ENCODE peak calls at places on chromosomes 11 and 22, in five cellular contexts. R is RWPE2; I is CD4-positive, CD25-positive, alpha-beta regulatory T cell; H is Panc1; E is OCI-LY7. Z is an unnamed sample. For H3K4me1 and H3K36me3, the result is how much of the 10 kb centered on the place peaks cover.

GRCh38 chr11:34466802-34467488 is 28.2 kb downstream of the CAT start:
- DNase-seq in R (no peak), I (no peak), H (no peak), E (no peak), Z (no peak)

GRCh38 chr11:88280673-88281316 is 56.7 kb downstream of the CTSC start:
- DNase-seq in R (no peak), I (no peak), H (no peak), E (no peak), Z (no peak)

GRCh38 chr11:2689551-2690260 is 10.1 kb downstream of the KCNQ1OT1 start:
- DNase-seq in R (peak), I (no peak), H (no peak), E (peak), Z (no peak)

GRCh38 chr11:2940930-2941821 is 12.0 kb upstream of the PHLDA2 start:
- DNase-seq in R (no peak), I (no peak), H (no peak), E (no peak), Z (no peak)

GRCh38 chr11:44634401-44635281 is 69.2 kb downstream of the CD82 start:
- DNase-seq in R (peak), I (no peak), H (no peak), E (peak), Z (no peak)

GRCh38 chr11:27171391-27171790 is 130.8 kb downstream of the BBOX1 start:
- DNase-seq in R (no peak), I (no peak), H (no peak), E (no peak), Z (no peak)

GRCh38 chr22:37197451-37198289 is 9.6 kb upstream of the C1QTNF6 start:
- DNase-seq in R (peak), I (no peak), H (no peak), E (no peak), Z (no peak)

GRCh38 chr11:86481399-86481798 is 106.7 kb downstream of the CCDC81 start:
- DNase-seq in R (no peak), I (no peak), H (no peak), E (no peak), Z (no peak)

GRCh38 chr11:2592559-2593392 is 107.0 kb downstream of the KCNQ1OT1 start:
- DNase-seq in R (no peak), I (no peak), H (no peak), E (no peak), Z (no peak)

GRCh38 chr11:68264244-68264643 is 7.5 kb downstream of the C11orf24 start:
- DNase-seq in R (no peak), I (no peak), H (no peak), E (no peak), Z (no peak)

GRCh38 chr11:68267881-68268240 is 3.9 kb downstream of the C11orf24 start:
- DNase-seq in R (no peak), I (no peak), H (no peak), E (no peak), Z (no peak)

GRCh38 chr11:68264741-68265540 is 6.8 kb downstream of the C11orf24 start:
- DNase-seq in R (no peak), I (no peak), H (no peak), E (no peak), Z (no peak)

GRCh38 chr11:68266936-68267880 is 4.6 kb downstream of the C11orf24 start:
- DNase-seq in R (no peak), I (no peak), H (no peak), E (peak), Z (no peak)

DNA sequence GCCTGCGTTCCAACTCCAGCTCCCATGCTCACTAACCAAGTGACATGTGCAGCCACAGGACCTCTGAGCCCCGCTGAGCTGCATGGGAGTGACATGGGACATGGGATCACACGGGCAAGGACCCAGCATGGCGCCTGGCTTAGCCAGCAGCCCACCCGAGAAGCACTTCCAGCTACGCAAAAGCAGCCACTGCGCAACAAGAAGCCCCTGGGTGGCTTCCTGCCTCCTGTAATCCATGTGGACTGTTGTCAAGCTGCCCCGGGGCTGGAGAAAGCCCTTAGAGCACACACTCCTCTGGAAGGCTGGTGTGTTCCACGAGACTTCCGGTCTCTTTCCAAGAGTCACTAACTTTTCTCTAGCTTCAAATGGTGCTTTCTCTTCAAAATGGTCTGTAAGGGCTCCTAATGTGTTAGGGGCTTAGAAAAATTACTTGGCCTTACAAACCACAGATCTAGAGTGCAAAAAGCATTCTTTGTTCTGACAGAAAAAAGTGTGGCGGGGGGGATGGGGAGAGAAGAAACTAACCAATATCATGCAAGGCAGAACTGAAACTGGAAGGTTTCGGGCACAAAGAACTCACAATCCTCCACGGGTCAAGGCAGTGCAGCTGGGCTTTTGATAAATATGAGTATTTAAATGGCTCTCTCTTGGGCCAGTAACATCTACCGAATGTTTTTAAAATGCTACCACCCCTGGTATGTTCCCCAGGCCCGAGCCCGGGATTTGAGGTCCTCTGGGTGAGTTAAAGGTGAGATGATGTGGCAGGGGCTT is 5.5 kb downstream of the C11orf24 start:
- DNase-seq in R (no peak), I (no peak), H (no peak), E (peak), Z (no peak)
- H3K4me3 ChIP-seq in R (no peak), I (no peak), H (no peak), E (peak), Z (no peak)

GRCh38 chr11:102410382-102410784 is 42.2 kb downstream of the TMEM123 start:
- DNase-seq in R (no peak), I (no peak), H (no peak), E (no peak), Z (no peak)
- H3K4me1 ChIP-seq in R (under half), I (half or more), H (half or more), E (under half), Z (under half)

DNA sequence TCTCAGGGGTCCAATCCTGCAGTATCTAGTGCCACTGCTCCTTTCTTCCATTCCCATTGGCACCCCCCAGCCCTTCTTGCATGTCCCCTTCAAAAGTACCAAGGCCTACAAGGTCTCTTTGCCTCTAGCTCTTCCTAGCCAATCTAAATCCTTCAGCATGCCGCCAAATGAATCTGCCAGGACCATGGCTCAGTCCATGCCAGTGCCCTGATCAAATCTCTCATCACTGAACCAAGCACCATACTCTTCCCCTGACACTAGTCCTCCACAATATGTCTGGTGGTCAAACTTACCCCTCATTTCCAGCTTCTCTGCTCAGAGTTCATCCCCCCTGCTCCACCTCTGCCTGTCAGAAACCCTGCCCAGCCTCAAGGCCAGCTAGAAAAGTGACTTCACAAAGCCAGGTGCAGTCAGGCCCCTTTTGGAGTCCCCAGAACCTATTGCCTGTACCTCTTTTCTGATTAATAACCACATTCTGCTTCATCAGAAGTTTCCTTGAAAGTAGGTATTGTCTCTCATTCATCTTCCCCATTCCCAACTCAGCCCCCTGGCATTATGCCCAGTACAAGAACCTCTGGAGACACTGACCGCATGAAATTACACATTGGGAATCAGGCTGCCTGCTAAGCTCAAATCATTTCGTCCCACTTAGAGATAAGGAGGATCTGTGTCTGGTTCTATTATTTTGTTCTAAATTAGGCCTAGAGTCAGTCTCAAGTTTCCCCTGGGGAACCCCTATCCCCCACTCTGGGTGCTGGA is 11.4 kb downstream of the FEN1 start:
- DNase-seq in R (no peak), I (no peak), H (no peak), E (no peak), Z (no peak)
- H3K36me3 ChIP-seq in R (half or more), I (under half), H (under half), E (under half), Z (under half)

GRCh38 chr11:75523189-75523588 is 2.6 kb downstream of the GDPD5 start:
- DNase-seq in R (no peak), I (no peak), H (no peak), E (peak), Z (no peak)
- H3K4me3 ChIP-seq in R (no peak), I (peak), H (no peak), E (peak), Z (no peak)

GRCh38 chr11:128057786-128058395 is 529.5 kb downstream of the ETS1 start:
- DNase-seq in R (no peak), I (no peak), H (no peak), E (no peak), Z (no peak)

GRCh38 chr11:128054323-128054910 is 532.9 kb downstream of the ETS1 start:
- DNase-seq in R (no peak), I (peak), H (no peak), E (no peak), Z (no peak)

GRCh38 chr11:128061321-128061871 is 526.0 kb downstream of the ETS1 start:
- DNase-seq in R (no peak), I (peak), H (no peak), E (no peak), Z (no peak)

GRCh38 chr11:128055576-128056217 is 531.7 kb downstream of the ETS1 start:
- DNase-seq in R (no peak), I (no peak), H (no peak), E (no peak), Z (no peak)

GRCh38 chr11:128058580-128059208 is 528.7 kb downstream of the ETS1 start:
- DNase-seq in R (no peak), I (peak), H (no peak), E (no peak), Z (no peak)
- H3K4me1 ChIP-seq in R (under half), I (under half), H (under half), E (under half), Z (under half)

GRCh38 chr22:20262582-20263147 is 5.5 kb downstream of the RTN4R start:
- DNase-seq in R (no peak), I (no peak), H (no peak), E (no peak), Z (no peak)
- H3K36me3 ChIP-seq in R (under half), I (under half), H (under half), E (under half), Z (under half)

GRCh38 chr11:83724704-83725114 is 438.5 kb upstream of the CCDC90B start:
- DNase-seq in R (no peak), I (no peak), H (no peak), E (no peak), Z (no peak)
- H3K4me3 ChIP-seq in R (no peak), I (no peak), H (no peak), E (no peak), Z (peak)

DNA sequence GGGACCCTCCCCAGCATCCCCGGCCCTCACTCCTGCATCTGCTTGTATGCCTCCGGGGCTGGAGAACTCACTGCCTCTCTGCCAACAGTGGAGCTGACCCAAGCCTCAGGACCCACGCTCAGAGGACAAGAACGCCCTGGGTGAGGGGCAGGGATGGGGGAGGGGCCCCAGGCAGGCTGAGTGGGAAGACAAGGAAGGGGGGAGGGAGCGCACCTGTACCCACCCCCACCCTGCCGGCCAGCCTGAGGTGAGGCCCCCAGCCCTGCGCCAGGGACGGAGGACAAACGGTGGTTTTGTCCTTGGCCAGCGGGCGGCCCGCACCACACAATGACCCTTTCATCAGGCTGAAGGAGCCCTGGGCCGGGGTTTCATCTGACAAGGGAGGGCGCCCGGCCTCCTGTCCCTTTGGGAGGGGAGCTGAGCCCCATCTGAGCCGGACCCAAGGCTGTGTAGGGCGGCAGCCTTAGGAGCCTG is 10.0 kb downstream of the WNT7B start:
- DNase-seq in R (no peak), I (no peak), H (no peak), E (no peak), Z (no peak)
- H3K4me1 ChIP-seq in R (under half), I (under half), H (half or more), E (under half), Z (under half)